ENCODE peak calls at places on chromosomes 2 and 18, in six cellular contexts. W is NB4, R is Peyer's patch, A is A549, U is uterus, M is ovary. S is an unnamed sample.
A peak's percentile ranks its signal among the peaks of the same experiment; 100 is the strongest.

GRCh38 chr2:159476329-159476728 is 140.0 kb downstream of the BAZ2B start:
- DNase-seq in A (no peak), M (no peak), W (no peak), U (no peak), R (no peak), S (no peak)

GRCh38 chr2:152466041-152466440 is 131.1 kb downstream of the FMNL2 start:
- DNase-seq in M (peak; percentile 73), A (peak; percentile 43), W (peak; percentile 93), R (no peak), U (no peak), S (peak; percentile 69)

GRCh38 chr2:41568648-41569047 is 479.2 kb upstream of the PKDCC start:
- DNase-seq in M (no peak), R (no peak), W (no peak), U (no peak), A (no peak), S (no peak)

GRCh38 chr2:132438650-132439030 is 22.0 kb downstream of the GPR39 start:
- DNase-seq in A (peak; percentile 91), U (no peak), W (peak; percentile 11), M (no peak), R (no peak), S (no peak)

GRCh38 chr2:28717339-28717758 is 34.3 kb upstream of the PPP1CB start:
- DNase-seq in A (peak; percentile 55), U (peak; percentile 48), R (peak; percentile 54), W (peak; percentile 99), M (no peak), S (peak; percentile 90)

GRCh38 chr2:28662468-28663095 is 89.0 kb upstream of the PPP1CB start:
- DNase-seq in M (no peak), A (peak; percentile 23), W (no peak), R (peak; percentile 84), U (peak; percentile 74), S (no peak)

GRCh38 chr2:88144271-88144670 is 16.4 kb upstream of the FABP1 start:
- DNase-seq in A (no peak), U (no peak), W (no peak), M (no peak), R (no peak), S (no peak)

GRCh38 chr2:9638532-9638931 is 7.7 kb upstream of the YWHAQ start:
- DNase-seq in U (peak; percentile 85), W (no peak), R (peak; percentile 81), A (peak; percentile 79), M (peak; percentile 91), S (peak; percentile 88)

GRCh38 chr2:102251042-102251848 is 60.1 kb upstream of the IL1RL1 start:
- DNase-seq in M (no peak), R (peak; percentile 72), U (peak; percentile 45), A (peak; percentile 68), W (peak; percentile 63), S (peak; percentile 92)

GRCh38 chr2:101717041-101717817 is 19.7 kb downstream of the MAP4K4 start:
- DNase-seq in W (no peak), R (peak; percentile 89), U (no peak), M (no peak), A (no peak), S (no peak)

GRCh38 chr2:203808041-203808750 is 59.4 kb upstream of the CTLA4 start:
- DNase-seq in M (no peak), W (no peak), R (no peak), A (no peak), U (no peak), S (no peak)

GRCh38 chr2:231429916-231430315 is 34.4 kb downstream of the NCL start:
- DNase-seq in R (no peak), W (no peak), A (no peak), U (no peak), M (no peak), S (no peak)

GRCh38 chr2:3229221-3229620 is 148.4 kb downstream of the EIPR1 start:
- DNase-seq in A (no peak), U (no peak), W (no peak), M (no peak), R (no peak), S (no peak)

GRCh38 chr2:105376789-105377231 is 22.0 kb downstream of the FHL2 start:
- DNase-seq in W (no peak), R (no peak), U (no peak), M (no peak), A (no peak), S (peak; percentile 15)

GRCh38 chr2:14199040-14199439 is 433.5 kb upstream of the LRATD1 start:
- DNase-seq in R (no peak), M (no peak), A (peak; percentile 3), U (no peak), W (no peak), S (no peak)

GRCh38 chr18:48816554-48816953 is 134.2 kb downstream of the SMAD7 start:
- DNase-seq in U (peak; percentile 7), M (peak; percentile 16), A (no peak), W (no peak), R (peak; percentile 24), S (no peak)

GRCh38 chr2:234957533-234958135 is 5.8 kb downstream of the SH3BP4 start:
- DNase-seq in R (no peak), A (no peak), M (no peak), W (no peak), U (no peak), S (peak; percentile 68)

GRCh38 chr2:170815746-170816498 is 765 bp upstream of the GAD1 start:
- DNase-seq in W (peak; percentile 80), M (peak; percentile 70), R (peak; percentile 71), A (peak; percentile 67), U (peak; percentile 61), S (no peak)

GRCh38 chr2:170816499-170817246 is at the start of gene GAD1:
- DNase-seq in A (peak; percentile 70), M (peak; percentile 63), U (no peak), R (peak; percentile 78), W (peak; percentile 65), S (peak; percentile 94)

GRCh38 chr2:170813611-170814550 is 2.8 kb upstream of the GAD1 start:
- DNase-seq in U (no peak), R (no peak), W (peak; percentile 67), M (no peak), A (peak; percentile 22), S (no peak)

GRCh38 chr2:170814551-170815245 is 2.0 kb upstream of the GAD1 start:
- DNase-seq in M (no peak), R (no peak), A (no peak), U (no peak), W (no peak), S (no peak)

DNA sequence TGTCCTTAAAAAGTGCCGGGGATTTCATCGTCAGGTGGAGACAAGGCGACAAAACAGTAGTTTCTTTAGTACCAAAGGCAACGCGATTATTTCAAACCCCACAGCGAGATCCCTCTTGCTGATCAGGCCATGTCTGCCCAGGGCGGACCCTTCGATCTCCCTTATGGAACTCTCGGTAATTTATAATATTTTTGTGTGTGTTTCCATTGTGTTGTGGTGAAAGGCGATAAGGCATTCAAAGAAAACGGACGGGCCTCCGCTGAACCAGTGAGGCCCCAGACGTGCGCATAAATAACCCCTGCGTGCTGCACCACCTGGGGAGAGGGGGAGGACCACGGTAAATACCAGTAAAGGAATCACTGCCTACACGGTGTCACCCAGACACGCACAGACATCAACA is 1.4 kb upstream of the GAD1 start:
- DNase-seq in U (no peak), A (no peak), W (no peak), R (no peak), M (no peak), S (no peak)
- TF ChIP-seq POLR2A in U (no peak), A (no peak), W (no peak), R (no peak), M (no peak), S (no peak)

GRCh38 chr18:25175558-25175957 is 176.4 kb downstream of the ZNF521 start:
- DNase-seq in R (no peak), U (no peak), M (no peak), A (no peak), W (no peak), S (no peak)

GRCh38 chr18:25177631-25178030 is 174.3 kb downstream of the ZNF521 start:
- DNase-seq in W (no peak), A (no peak), M (no peak), R (no peak), U (no peak), S (no peak)

GRCh38 chr18:25181581-25181980 is 170.4 kb downstream of the ZNF521 start:
- DNase-seq in W (no peak), A (no peak), M (no peak), R (no peak), U (no peak), S (no peak)

GRCh38 chr18:25180974-25181373 is 171.0 kb downstream of the ZNF521 start:
- DNase-seq in R (no peak), U (no peak), M (no peak), A (no peak), W (no peak), S (no peak)

DNA sequence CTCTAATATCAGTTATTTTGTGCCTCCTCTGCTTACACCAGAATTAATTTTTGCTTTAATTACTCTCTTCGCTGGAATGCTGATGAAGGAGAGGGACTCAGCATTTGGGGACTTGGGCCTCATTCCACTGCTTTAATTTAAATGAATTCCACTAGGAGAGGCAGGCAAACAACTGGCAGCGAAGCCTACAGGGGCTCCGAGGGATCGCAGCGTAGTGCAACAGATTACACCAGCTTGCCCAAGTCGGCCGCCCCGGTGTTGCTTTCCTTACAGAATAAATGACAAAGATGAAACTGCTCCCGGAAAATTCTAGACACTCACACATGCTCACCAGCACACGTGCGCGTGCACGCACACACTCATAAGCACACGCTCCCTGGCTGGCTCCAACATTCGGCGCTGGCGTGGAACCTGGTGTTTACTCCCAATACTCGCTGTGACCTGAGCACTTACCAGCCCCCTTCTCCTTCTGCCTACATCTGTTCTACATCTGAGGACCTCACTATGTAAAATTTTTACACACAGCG is 175.4 kb downstream of the ZNF521 start:
- DNase-seq in A (no peak), W (no peak), R (no peak), U (no peak), M (no peak), S (no peak)
- TF ChIP-seq CTCF in A (no peak), W (no peak), R (no peak), U (no peak), M (no peak), S (no peak)

DNA sequence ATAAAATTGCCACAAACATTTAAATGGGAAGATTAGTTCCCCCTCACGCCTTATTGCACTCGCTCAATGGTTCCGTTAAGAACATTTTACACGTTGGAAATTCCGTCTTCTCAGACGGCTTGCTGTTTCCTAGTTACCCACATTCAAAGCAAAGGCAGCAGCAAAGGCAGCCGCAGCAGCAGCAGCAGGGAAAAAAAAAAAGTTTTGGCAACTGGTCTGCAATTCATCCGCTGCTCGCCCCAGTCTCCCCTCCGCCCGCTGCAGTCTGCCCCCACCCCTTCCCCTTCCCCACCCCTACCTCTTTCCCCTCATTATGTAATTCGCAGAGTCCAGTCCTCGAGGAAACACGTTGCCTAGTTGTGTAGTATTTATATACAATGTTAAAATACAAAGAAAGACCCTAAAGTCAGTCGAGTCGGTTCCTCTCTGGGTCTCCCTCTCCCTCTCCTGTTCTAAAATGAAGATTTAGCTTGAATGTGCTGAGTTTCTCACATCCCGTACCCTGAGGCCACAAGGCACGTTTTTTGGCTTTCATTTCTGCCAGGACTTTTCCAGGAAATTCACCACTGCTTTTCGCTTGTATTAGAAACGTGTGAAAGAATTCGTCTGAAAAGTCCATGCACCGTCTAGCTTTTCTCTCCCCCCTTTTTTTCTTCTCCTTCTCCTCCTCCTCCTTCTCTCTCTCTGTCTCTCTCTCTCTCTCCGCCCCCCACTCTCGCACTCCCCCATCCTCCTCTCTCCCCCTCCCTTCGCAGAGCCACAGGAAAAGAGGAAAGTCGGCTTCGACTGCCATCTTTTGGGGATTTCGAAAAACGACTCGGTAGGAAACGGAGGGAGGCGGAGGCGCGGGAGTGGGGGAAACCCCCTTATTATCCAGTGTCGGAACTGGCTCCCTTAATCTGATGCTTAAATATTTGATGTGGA is 140.0 kb downstream of the MEIS1 start:
- DNase-seq in A (peak; percentile 69), U (peak; percentile 83), M (peak; percentile 81), W (peak; percentile 55), R (peak; percentile 62), S (peak; percentile 87)
- TF ChIP-seq POLR2A in A (no peak), U (no peak), M (no peak), W (no peak), R (no peak), S (no peak)

GRCh38 chr2:71282493-71282892 is 49.1 kb upstream of the ZNF638 start:
- DNase-seq in R (no peak), A (peak; percentile 41), U (no peak), W (peak; percentile 44), M (no peak), S (no peak)
- TF ChIP-seq CTCF in R (no peak), A (peak; percentile 36), U (no peak), W (peak; percentile 1), M (no peak), S (no peak)

S was measured in lower leg skin.